ENCODE peak calls at places on chromosomes 5 and 9, in six cellular contexts. E, A, F, V, H and R are unnamed samples.

GRCh38 chr5:113043491-113043931 is 66.9 kb downstream of the DCP2 start:
- DNase-seq in E (no peak), A (no peak), F (no peak), V (peak), H (peak), R (no peak)

GRCh38 chr5:157121709-157122108 is 12.9 kb upstream of the HAVCR2 start:
- DNase-seq in E (no peak), A (no peak), F (no peak), V (no peak), H (no peak), R (no peak)

GRCh38 chr5:75616286-75616810 is 5.1 kb downstream of the ANKDD1B start:
- DNase-seq in E (no peak), A (no peak), F (no peak), V (no peak), H (no peak), R (no peak)

GRCh38 chr5:54778783-54779182 is 206.6 kb downstream of the ESM1 start:
- DNase-seq in E (no peak), A (no peak), F (no peak), V (no peak), H (no peak), R (no peak)

GRCh38 chr5:96316487-96316886 is 116.6 kb downstream of the PCSK1 start:
- DNase-seq in E (no peak), A (peak), F (no peak), V (no peak), H (no peak), R (no peak)

GRCh38 chr9:5430912-5431311 is 6.8 kb downstream of the PLGRKT start:
- DNase-seq in E (no peak), A (no peak), F (no peak), V (no peak), H (no peak), R (no peak)

GRCh38 chr9:132241483-132241839 is 79.6 kb downstream of the NTNG2 start:
- DNase-seq in E (no peak), A (no peak), F (no peak), V (no peak), H (no peak), R (no peak)

GRCh38 chr5:53069626-53070025 is 39.9 kb downstream of the MOCS2 start:
- DNase-seq in E (no peak), A (no peak), F (peak), V (peak), H (peak), R (no peak)

GRCh38 chr5:126527892-126528291 is 67.1 kb downstream of the ALDH7A1 start:
- DNase-seq in E (no peak), A (no peak), F (peak), V (no peak), H (no peak), R (no peak)

GRCh38 chr5:59133801-59134261 is 551.0 kb downstream of the RAB3C start:
- DNase-seq in E (no peak), A (no peak), F (peak), V (peak), H (no peak), R (no peak)

GRCh38 chr5:93649234-93649900 is 66.3 kb downstream of the NR2F1 start:
- DNase-seq in E (no peak), A (no peak), F (no peak), V (peak), H (no peak), R (no peak)